ENCODE peak calls at places on chromosomes 16 and 17, in seven cellular contexts. L, A, N, Z, C, M and P are unnamed samples.

GRCh38 chr16:81551821-81552304 is 107.3 kb downstream of the CMIP start:
- DNase-seq in L (peak; percentile 61), A (no peak), N (no peak), Z (no peak), C (peak; percentile 69), M (no peak), P (peak; percentile 69)

GRCh38 chr17:58279016-58279671 is 1.6 kb downstream of the MPO start:
- DNase-seq in L (no peak), A (no peak), N (no peak), Z (no peak), C (no peak), M (peak; percentile 65), P (peak; percentile 20)

GRCh38 chr17:28528329-28529011 is 22.3 kb downstream of the FOXN1 start:
- DNase-seq in L (no peak), A (no peak), N (no peak), Z (no peak), C (no peak), M (peak; percentile 70), P (no peak)

GRCh38 chr17:70169707-70170597 is 620 bp downstream of the KCNJ2 start:
- DNase-seq in L (no peak), A (no peak), N (no peak), Z (no peak), C (no peak), M (no peak), P (peak; percentile 6)

GRCh38 chr17:63033142-63033541 is 67.1 kb downstream of the TANC2 start:
- DNase-seq in L (peak; percentile 14), A (no peak), N (no peak), Z (no peak), C (no peak), M (no peak), P (no peak)

GRCh38 chr17:17350491-17351355 is 47.5 kb downstream of the NT5M start:
- DNase-seq in L (no peak), A (no peak), N (no peak), Z (peak; percentile 13), C (no peak), M (no peak), P (peak; percentile 20)

GRCh38 chr16:1333149-1333812 is at the start of gene BAIAP3:
- DNase-seq in L (no peak), A (peak; percentile 44), N (no peak), Z (no peak), C (no peak), M (no peak), P (peak; percentile 62)

GRCh38 chr17:61458000-61458399 is 5.8 kb downstream of the TBX4 start:
- DNase-seq in L (no peak), A (no peak), N (no peak), Z (no peak), C (no peak), M (no peak), P (no peak)

GRCh38 chr17:32157225-32157624 is 14.9 kb downstream of the RHOT1 start:
- DNase-seq in L (peak; percentile 26), A (no peak), N (no peak), Z (no peak), C (no peak), M (no peak), P (no peak)

GRCh38 chr17:12406623-12407228 is 259.0 kb upstream of the MYOCD start:
- DNase-seq in L (no peak), A (no peak), N (no peak), Z (no peak), C (no peak), M (no peak), P (no peak)

GRCh38 chr17:65137076-65137935 is at the start of gene RGS9:
- DNase-seq in L (peak; percentile 65), A (peak; percentile 74), N (peak; percentile 88), Z (no peak), C (peak; percentile 37), M (peak; percentile 88), P (peak; percentile 78)

GRCh38 chr17:3626831-3627565 is 9.1 kb downstream of the SHPK start:
- DNase-seq in L (no peak), A (no peak), N (no peak), Z (no peak), C (no peak), M (no peak), P (peak; percentile 78)

GRCh38 chr16:52549011-52549692 is 2.2 kb upstream of the TOX3 start:
- DNase-seq in L (no peak), A (no peak), N (no peak), Z (no peak), C (no peak), M (no peak), P (no peak)

GRCh38 chr17:72850410-72850809 is 242.1 kb downstream of the SLC39A11 start:
- DNase-seq in L (peak; percentile 36), A (no peak), N (no peak), Z (no peak), C (peak; percentile 20), M (no peak), P (no peak)

GRCh38 chr16:67068212-67068753 is 39.3 kb downstream of the CBFB start:
- DNase-seq in L (no peak), A (no peak), N (no peak), Z (no peak), C (no peak), M (no peak), P (no peak)

GRCh38 chr17:12618557-12618956 is 47.1 kb upstream of the MYOCD start:
- DNase-seq in L (no peak), A (no peak), N (no peak), Z (peak; percentile 71), C (no peak), M (no peak), P (no peak)

GRCh38 chr16:16871196-16871595 is 492.3 kb downstream of the NPIPA7 start:
- DNase-seq in L (no peak), A (no peak), N (no peak), Z (no peak), C (no peak), M (no peak), P (no peak)

GRCh38 chr17:76264425-76264754 is 758 bp upstream of the UBALD2 start:
- DNase-seq in L (no peak), A (no peak), N (no peak), Z (no peak), C (no peak), M (no peak), P (no peak)

GRCh38 chr16:54363760-54364159 is 77.2 kb upstream of the IRX3 start:
- DNase-seq in L (no peak), A (no peak), N (no peak), Z (no peak), C (no peak), M (no peak), P (no peak)

GRCh38 chr17:65586899-65587298 is 25.5 kb upstream of the AXIN2 start:
- DNase-seq in L (no peak), A (no peak), N (no peak), Z (no peak), C (no peak), M (no peak), P (no peak)

GRCh38 chr17:44919885-44920564 is 4.7 kb upstream of the GFAP start:
- DNase-seq in L (peak; percentile 69), A (peak; percentile 76), N (peak; percentile 39), Z (peak; percentile 32), C (peak; percentile 59), M (peak; percentile 72), P (peak; percentile 92)

GRCh38 chr17:8151120-8151640 is 1.0 kb downstream of the PER1 start:
- DNase-seq in L (no peak), A (peak; percentile 44), N (peak; percentile 95), Z (peak; percentile 71), C (no peak), M (peak; percentile 96), P (peak; percentile 95)

GRCh38 chr17:79600613-79601221 is 10.1 kb downstream of the RBFOX3 start:
- DNase-seq in L (no peak), A (no peak), N (no peak), Z (no peak), C (no peak), M (no peak), P (no peak)

GRCh38 chr16:3216263-3216640 is 18.7 kb downstream of the ZNF200 start:
- DNase-seq in L (no peak), A (no peak), N (peak; percentile 51), Z (no peak), C (no peak), M (no peak), P (no peak)

GRCh38 chr16:946048-946395 is 24.8 kb downstream of the LMF1 start:
- DNase-seq in L (no peak), A (no peak), N (no peak), Z (no peak), C (no peak), M (no peak), P (no peak)

GRCh38 chr17:71440513-71440912 is 680.3 kb upstream of the SOX9 start:
- DNase-seq in L (no peak), A (peak; percentile 75), N (no peak), Z (no peak), C (no peak), M (peak; percentile 47), P (no peak)

GRCh38 chr17:39002991-39003715 is 36.0 kb upstream of the FBXO47 start:
- DNase-seq in L (no peak), A (peak; percentile 82), N (peak; percentile 64), Z (no peak), C (no peak), M (peak; percentile 68), P (peak; percentile 54)